ENCODE peak calls at places on chromosome 18, in five cellular contexts. U, F, O, T and K are unnamed samples.

GRCh38 chr18:46250084-46250811 is 146.1 kb downstream of the HAUS1 start:
- DNase-seq in F (peak; percentile 99), U (peak; percentile 90), T (peak; percentile 93), O (peak; percentile 85), K (peak; percentile 46)

GRCh38 chr18:2402084-2402483 is 169.2 kb downstream of the METTL4 start:
- DNase-seq in U (no peak), F (no peak), T (no peak), O (no peak), K (no peak)

GRCh38 chr18:28177828-28178635 is 1.1 kb upstream of the CDH2 start:
- DNase-seq in U (peak; percentile 71), T (no peak), F (peak; percentile 10), O (no peak), K (peak; percentile 21)

GRCh38 chr18:8735274-8735673 is 29.9 kb downstream of the MTCL1 start:
- DNase-seq in F (no peak), T (no peak), O (no peak), U (no peak), K (no peak)

GRCh38 chr18:36333418-36333817 is 35.9 kb downstream of the FHOD3 start:
- DNase-seq in O (no peak), F (peak; percentile 29), T (no peak), U (no peak), K (no peak)

GRCh38 chr18:43013489-43013888 is 102.0 kb downstream of the RIT2 start:
- DNase-seq in F (no peak), T (no peak), O (no peak), U (no peak), K (no peak)

GRCh38 chr18:55549474-55550104 is 38.4 kb downstream of the TCF4 start:
- DNase-seq in T (no peak), F (no peak), O (no peak), U (no peak), K (no peak)

GRCh38 chr18:3525870-3526420 is 76.0 kb downstream of the TGIF1 start:
- DNase-seq in U (peak; percentile 79), T (peak; percentile 53), F (no peak), O (no peak), K (no peak)

GRCh38 chr18:57923606-57924005 is 120.4 kb upstream of the NEDD4L start:
- DNase-seq in T (no peak), O (no peak), U (no peak), F (no peak), K (no peak)

GRCh38 chr18:57943723-57944122 is 100.3 kb upstream of the NEDD4L start:
- DNase-seq in O (no peak), U (peak; percentile 10), T (no peak), F (peak; percentile 73), K (no peak)

GRCh38 chr18:7300971-7301553 is 70.2 kb downstream of the LRRC30 start:
- DNase-seq in F (peak; percentile 82), U (no peak), O (no peak), T (no peak), K (peak; percentile 6)

GRCh38 chr18:5456577-5457466 is 87.0 kb downstream of the EPB41L3 start:
- DNase-seq in T (no peak), F (no peak), U (peak; percentile 7), O (peak; percentile 11), K (no peak)

GRCh38 chr18:71682591-71682990 is 861.6 kb downstream of the CBLN2 start:
- DNase-seq in F (no peak), T (no peak), U (no peak), O (no peak), K (no peak)

GRCh38 chr18:2627821-2628276 is 27.7 kb upstream of the SMCHD1 start:
- DNase-seq in U (peak; percentile 15), O (no peak), T (no peak), F (peak; percentile 91), K (peak; percentile 20)

GRCh38 chr18:33051397-33051796 is 278.6 kb upstream of the KLHL14 start:
- DNase-seq in O (no peak), U (peak; percentile 1), F (peak; percentile 68), T (no peak), K (no peak)

GRCh38 chr18:10715791-10716190 is 190.0 kb downstream of the NAPG start:
- DNase-seq in T (no peak), O (no peak), F (peak; percentile 77), U (peak; percentile 25), K (peak; percentile 71)

GRCh38 chr18:12038661-12039417 is 54.8 kb upstream of the ANKRD62 start:
- DNase-seq in U (peak; percentile 67), F (peak; percentile 37), T (no peak), O (peak; percentile 80), K (peak; percentile 63)

GRCh38 chr18:29164993-29165599 is 988.2 kb upstream of the CDH2 start:
- DNase-seq in F (peak; percentile 90), T (no peak), O (no peak), U (peak; percentile 64), K (peak; percentile 57)

DNA sequence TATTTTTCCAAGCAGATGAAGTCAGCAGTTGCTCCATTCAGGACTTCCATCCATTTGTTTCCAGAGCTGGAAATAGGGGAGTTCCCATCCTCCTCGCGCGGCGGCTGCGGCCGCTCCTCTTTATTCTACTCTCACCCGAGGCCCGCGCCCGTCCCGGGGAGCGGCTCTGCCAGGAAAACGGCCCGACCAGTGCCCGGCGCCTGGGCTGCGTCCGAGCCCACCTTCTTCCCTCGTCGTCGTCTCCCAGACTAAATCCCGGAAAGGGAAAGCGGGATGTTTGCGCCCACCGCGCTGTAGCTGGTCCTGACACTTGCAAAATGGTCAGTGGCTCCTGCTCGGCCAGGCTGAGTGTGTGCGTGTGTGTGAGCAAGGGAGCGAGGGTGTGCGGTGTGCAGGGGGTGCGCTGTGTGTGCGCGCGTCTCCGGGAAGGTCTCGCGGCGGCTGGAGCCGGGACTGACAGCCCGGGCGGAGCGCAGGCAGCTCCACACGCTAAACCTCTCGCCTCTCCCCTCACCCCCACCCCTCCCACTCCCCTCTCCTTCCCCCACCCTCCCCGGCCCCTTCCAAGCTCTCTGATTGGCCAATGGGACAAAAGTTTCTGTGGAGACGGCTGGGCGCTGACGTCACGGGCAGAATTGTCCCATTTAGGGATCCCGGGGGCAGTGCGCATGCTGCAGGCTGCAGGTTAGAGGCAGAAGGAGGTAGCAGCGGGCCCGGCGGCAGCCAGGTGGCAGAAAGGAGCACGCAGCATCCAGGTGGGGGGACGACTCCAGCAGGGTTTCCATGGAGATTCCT is at the start of gene NOL4:
- DNase-seq in O (no peak), F (peak; percentile 34), U (peak; percentile 95), T (no peak), K (no peak)
- TF ChIP-seq CTCF in O (no peak), F (peak; percentile 72), U (peak; percentile 41), T (no peak), K (no peak)

GRCh38 chr18:21196426-21196825 is 45.6 kb upstream of the GREB1L start:
- DNase-seq in F (no peak), U (no peak), O (no peak), T (no peak), K (no peak)

GRCh38 chr18:21192308-21192624 is 49.8 kb upstream of the GREB1L start:
- DNase-seq in F (no peak), U (no peak), T (no peak), O (no peak), K (no peak)

GRCh38 chr18:21194871-21195771 is 46.9 kb upstream of the GREB1L start:
- DNase-seq in T (no peak), F (peak; percentile 62), O (peak; percentile 57), U (peak; percentile 59), K (peak; percentile 23)

GRCh38 chr18:21187886-21188285 is 54.1 kb upstream of the GREB1L start:
- DNase-seq in F (no peak), U (no peak), T (no peak), O (no peak), K (no peak)

GRCh38 chr18:21191596-21192307 is 50.3 kb upstream of the GREB1L start:
- DNase-seq in F (peak; percentile 55), U (peak; percentile 72), T (no peak), O (peak; percentile 30), K (peak; percentile 38)
- TF ChIP-seq CTCF in F (peak; percentile 92), U (peak; percentile 76), T (peak; percentile 82), O (peak; percentile 77), K (peak; percentile 43)

GRCh38 chr18:79878741-79879358 is 72.6 kb downstream of the SLC66A2 start:
- DNase-seq in U (no peak), F (no peak), O (no peak), T (no peak), K (no peak)

GRCh38 chr18:79876497-79876896 is 75.0 kb downstream of the SLC66A2 start:
- DNase-seq in F (no peak), T (no peak), U (no peak), O (no peak), K (peak; percentile 16)

GRCh38 chr18:79875531-79875919 is 75.9 kb downstream of the SLC66A2 start:
- DNase-seq in U (no peak), T (no peak), F (no peak), O (no peak), K (no peak)

GRCh38 chr18:79875931-79876461 is 75.5 kb downstream of the SLC66A2 start:
- DNase-seq in O (no peak), U (no peak), F (no peak), T (no peak), K (no peak)

DNA sequence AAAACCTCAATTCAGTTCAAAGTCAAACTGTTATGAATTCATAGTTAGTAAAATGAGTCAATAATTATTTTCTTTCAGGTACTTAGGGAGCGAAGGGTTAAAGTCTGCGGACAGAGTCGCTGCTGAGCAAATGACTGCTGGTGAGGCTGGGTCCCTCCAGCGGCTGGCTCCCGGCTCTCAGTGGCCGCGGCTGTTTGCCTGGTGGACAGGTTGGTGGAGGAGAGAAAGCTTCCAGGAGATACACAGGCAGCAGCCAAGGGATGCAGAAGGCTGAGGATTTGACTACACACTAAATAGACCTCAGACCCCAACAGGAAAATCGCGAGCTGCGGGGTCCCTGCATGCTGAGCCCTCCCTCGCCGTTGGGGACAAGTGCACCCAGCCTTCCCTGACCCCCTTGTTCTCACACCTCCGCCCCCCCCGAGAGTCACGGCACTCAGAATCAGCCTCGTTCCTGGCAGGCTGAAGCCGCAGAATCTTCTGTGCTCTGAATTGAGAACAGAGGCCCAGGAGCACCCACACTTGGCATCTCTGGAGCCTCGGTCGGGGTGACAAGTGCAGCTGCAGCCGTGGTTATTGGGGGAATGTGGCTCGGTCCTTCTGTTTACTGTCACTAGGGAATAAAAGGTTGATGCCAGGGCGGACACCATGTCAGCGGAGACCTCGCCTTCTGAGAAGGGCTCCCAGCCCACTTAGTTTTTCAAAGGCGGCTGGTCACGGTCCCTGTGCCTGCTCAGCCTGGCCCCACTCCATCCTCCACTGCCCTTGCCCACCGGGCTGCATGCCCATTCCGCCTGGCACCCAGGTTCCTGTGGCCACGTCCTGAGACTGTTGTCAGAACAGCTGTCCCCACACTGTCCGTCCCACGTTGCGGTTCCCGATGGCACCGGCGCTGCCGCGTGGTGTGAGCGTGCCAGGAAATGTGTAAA is 74.0 kb downstream of the SLC66A2 start:
- DNase-seq in T (no peak), F (no peak), O (no peak), U (no peak), K (no peak)
- TF ChIP-seq CTCF in T (no peak), F (no peak), O (no peak), U (no peak), K (no peak)

GRCh38 chr18:48023334-48024008 is 93.0 kb upstream of the SMAD2 start:
- DNase-seq in F (peak; percentile 80), T (no peak), O (peak; percentile 8), U (peak; percentile 30), K (peak; percentile 63)
- TF ChIP-seq CTCF in F (peak; percentile 71), T (peak; percentile 26), O (peak; percentile 33), U (peak; percentile 41), K (peak; percentile 66)

GRCh38 chr18:34942975-34943374 is 98.2 kb upstream of the MAPRE2 start:
- DNase-seq in F (no peak), O (no peak), U (no peak), T (no peak), K (no peak)
- TF ChIP-seq CTCF in F (no peak), O (no peak), U (no peak), T (no peak), K (no peak)